ENCODE peak calls at places on chromosome 10, in four cellular contexts. G, D, F and P are unnamed samples.

GRCh38 chr10:50585921-50586739 is 37.6 kb downstream of the SGMS1 start:
- DNase-seq in G (no peak), D (no peak), F (no peak), P (no peak)

GRCh38 chr10:91210435-91210834 is 10.0 kb upstream of the PCGF5 start:
- DNase-seq in G (no peak), D (no peak), F (no peak), P (no peak)

GRCh38 chr10:106652279-106652678 is 512.2 kb downstream of the SORCS1 start:
- DNase-seq in G (no peak), D (no peak), F (no peak), P (no peak)

GRCh38 chr10:130491698-130492050 is 355.5 kb downstream of the GLRX3 start:
- DNase-seq in G (no peak), D (no peak), F (no peak), P (no peak)

GRCh38 chr10:93406367-93407145 is 75.6 kb downstream of the MYOF start:
- DNase-seq in G (no peak), D (peak; percentile 32), F (no peak), P (no peak)

GRCh38 chr10:14781763-14782162 is 7.1 kb upstream of the FAM107B start:
- DNase-seq in G (no peak), D (peak; percentile 36), F (no peak), P (no peak)

GRCh38 chr10:4208499-4208898 is 423.5 kb upstream of the KLF6 start:
- DNase-seq in G (no peak), D (no peak), F (no peak), P (no peak)

GRCh38 chr10:86583983-86584382 is 62.4 kb upstream of the WAPL start:
- DNase-seq in G (no peak), D (no peak), F (no peak), P (no peak)

GRCh38 chr10:30384791-30385201 is 35.7 kb upstream of the MTPAP start:
- DNase-seq in G (peak; percentile 6), D (no peak), F (no peak), P (no peak)

GRCh38 chr10:70311698-70312097 is 27.9 kb upstream of the NPFFR1 start:
- DNase-seq in G (no peak), D (no peak), F (no peak), P (no peak)

GRCh38 chr10:55628260-55628701 is 732.8 kb downstream of the ZWINT start:
- DNase-seq in G (no peak), D (no peak), F (no peak), P (no peak)